ENCODE peak calls at places on chromosome 14, in four cellular contexts. O, H, I and Q are unnamed samples.

GRCh38 chr14:70934502-70935134 is 27.4 kb downstream of the PCNX1 start:
- DNase-seq in H (no peak), O (no peak), I (no peak), Q (peak)

GRCh38 chr14:29652586-29652985 is 275.1 kb downstream of the PRKD1 start:
- DNase-seq in I (no peak), H (no peak), O (no peak), Q (no peak)

GRCh38 chr14:54866588-54866987 is 36.0 kb downstream of the GCH1 start:
- DNase-seq in O (no peak), H (no peak), I (no peak), Q (no peak)

GRCh38 chr14:101119830-101120571 is 216.5 kb upstream of the RTL1 start:
- DNase-seq in H (peak), I (no peak), O (no peak), Q (no peak)

GRCh38 chr14:100547633-100548294 is 39.5 kb downstream of the BEGAIN start:
- DNase-seq in H (peak), I (peak), O (no peak), Q (no peak)

GRCh38 chr14:49463146-49463545 is 123.0 kb downstream of the RPS29 start:
- DNase-seq in H (no peak), I (no peak), O (no peak), Q (no peak)

GRCh38 chr14:29085546-29085945 is 319.0 kb downstream of the FOXG1 start:
- DNase-seq in O (no peak), H (no peak), I (no peak), Q (no peak)

GRCh38 chr14:84006643-84007137 is 1523.3 kb upstream of the FLRT2 start:
- DNase-seq in I (no peak), H (no peak), O (no peak), Q (no peak)

GRCh38 chr14:47186491-47186890 is 488.9 kb downstream of the MDGA2 start:
- DNase-seq in H (no peak), I (no peak), O (no peak), Q (no peak)

GRCh38 chr14:21087294-21088091 is 11.0 kb downstream of the ZNF219 start:
- DNase-seq in O (no peak), H (no peak), I (no peak), Q (peak)

GRCh38 chr14:92615451-92615850 is 101.9 kb downstream of the RIN3 start:
- DNase-seq in I (no peak), H (no peak), O (no peak), Q (peak)